ENCODE peak calls at places on chromosomes 1 and 21, in eight cellular contexts. H is OCI-LY7, A is neural progenitor cell, Z is psoas muscle, T is mucosa of descending colon, E is prostate gland, O is foreskin fibroblast, S is left ventricle myocardium inferior. B is an unnamed sample.

GRCh38 chr1:221761354-221762002 is 19.6 kb upstream of the DUSP10 start:
- DNase-seq in H (no peak), A (no peak), Z (no peak), T (no peak), E (no peak), O (no peak), S (no peak), B (no peak)

GRCh38 chr1:205321109-205321958 is at the start of gene NUAK2:
- DNase-seq in H (peak), A (peak), Z (peak), T (peak), E (peak), O (peak), S (peak), B (peak)

GRCh38 chr1:44049839-44050238 is 18.6 kb upstream of the SLC6A9 start:
- DNase-seq in H (no peak), A (no peak), Z (no peak), T (no peak), E (no peak), O (peak), S (no peak), B (peak)

GRCh38 chr1:163414778-163415177 is 93.0 kb downstream of the NUF2 start:
- DNase-seq in H (peak), A (no peak), Z (no peak), T (no peak), E (no peak), O (no peak), S (no peak), B (no peak)

GRCh38 chr1:110298991-110299390 is 40.2 kb upstream of the RBM15 start:
- DNase-seq in H (no peak), A (no peak), Z (no peak), T (no peak), E (no peak), O (peak), S (no peak), B (no peak)

GRCh38 chr1:54537611-54538010 is 10.4 kb upstream of the ACOT11 start:
- DNase-seq in H (no peak), A (no peak), Z (no peak), T (no peak), E (no peak), O (no peak), S (no peak), B (no peak)

GRCh38 chr1:190658907-190659306 is 181.2 kb upstream of the BRINP3 start:
- DNase-seq in H (no peak), A (no peak), Z (no peak), T (no peak), E (no peak), O (peak), S (no peak), B (peak)

GRCh38 chr1:152741656-152742055 is 16.2 kb upstream of the KPRP start:
- DNase-seq in H (no peak), A (no peak), Z (no peak), T (no peak), E (no peak), O (peak), S (no peak), B (no peak)

GRCh38 chr1:103525114-103525606 is 339 bp upstream of the RNPC3 start:
- DNase-seq in H (peak), A (peak), Z (no peak), T (no peak), E (no peak), O (peak), S (no peak), B (peak)
- H3K4me3 ChIP-seq in H (peak), A (peak), Z (peak), T (no peak), E (peak), O (peak), S (peak), B (peak)

GRCh38 chr1:161096015-161096414 is 2.1 kb upstream of the KLHDC9 start:
- DNase-seq in H (no peak), A (no peak), Z (peak), T (no peak), E (no peak), O (no peak), S (no peak), B (no peak)
- TF ChIP-seq CTCF in H (no peak), A (no peak), Z (no peak), T (no peak), E (no peak), O (no peak), S (no peak), B (no peak)

GRCh38 chr1:234743866-234744581 is 134.0 kb upstream of the IRF2BP2 start:
- DNase-seq in H (no peak), A (peak), Z (no peak), T (no peak), E (no peak), O (peak), S (no peak), B (peak)

GRCh38 chr1:234748713-234749112 is 138.7 kb upstream of the IRF2BP2 start:
- DNase-seq in H (no peak), A (no peak), Z (no peak), T (no peak), E (no peak), O (no peak), S (no peak), B (no peak)

GRCh38 chr1:234746798-234747196 is 136.8 kb upstream of the IRF2BP2 start:
- DNase-seq in H (no peak), A (no peak), Z (no peak), T (no peak), E (no peak), O (no peak), S (no peak), B (no peak)

GRCh38 chr1:234748066-234748465 is 138.1 kb upstream of the IRF2BP2 start:
- DNase-seq in H (no peak), A (no peak), Z (no peak), T (no peak), E (no peak), O (no peak), S (no peak), B (no peak)

DNA sequence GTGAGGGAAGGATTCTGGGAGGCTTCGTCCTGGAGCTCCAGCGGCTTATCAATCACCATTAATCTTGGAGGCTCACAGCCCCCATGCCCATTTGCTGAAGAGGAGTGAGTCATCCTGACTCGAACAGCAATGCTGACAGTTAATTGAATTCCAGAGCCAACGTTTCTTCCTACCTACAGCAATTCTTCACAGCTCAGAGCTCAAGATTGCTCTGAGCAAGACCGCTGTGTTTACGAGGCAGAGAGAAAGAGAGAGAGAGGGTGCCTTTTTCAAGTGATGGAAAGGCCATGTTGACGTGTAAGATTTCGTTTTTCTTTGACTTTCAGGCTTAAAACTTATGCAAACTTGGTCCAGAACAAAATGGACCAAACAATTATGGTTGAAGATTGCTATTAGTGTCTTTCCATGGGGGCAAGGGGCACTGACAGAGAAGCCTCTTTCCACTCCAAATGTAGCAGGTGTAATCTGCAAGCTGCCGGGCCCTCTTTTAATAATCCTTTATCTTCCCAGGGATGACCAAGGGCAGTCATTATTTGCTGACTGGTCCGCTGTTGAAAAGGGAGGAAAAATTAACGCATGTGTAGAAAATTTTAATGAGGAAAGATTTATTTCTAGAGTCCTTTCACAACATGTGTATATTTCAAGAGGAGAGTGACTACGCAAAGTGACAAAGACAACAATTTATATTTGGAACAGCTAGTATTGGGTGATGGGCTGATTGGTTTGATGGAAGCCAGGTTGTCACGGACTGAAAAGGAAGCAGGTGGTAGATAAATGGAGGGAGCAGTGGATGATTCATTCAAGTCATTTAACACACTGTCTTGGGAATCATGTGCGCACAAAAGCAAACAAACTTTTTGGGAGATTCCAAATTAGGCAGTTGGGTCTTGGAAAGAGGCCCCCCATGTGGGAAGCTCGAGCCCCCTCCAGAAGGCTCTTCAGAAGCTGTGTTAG is 136.1 kb upstream of the IRF2BP2 start:
- DNase-seq in H (no peak), A (peak), Z (no peak), T (no peak), E (no peak), O (peak), S (no peak), B (peak)
- H3K4me3 ChIP-seq in H (no peak), A (no peak), Z (no peak), T (no peak), E (no peak), O (no peak), S (no peak), B (no peak)

GRCh38 chr21:39344848-39345247 is 4.0 kb downstream of the HMGN1 start:
- DNase-seq in H (no peak), A (no peak), Z (no peak), T (no peak), E (no peak), O (no peak), S (no peak), B (no peak)

GRCh38 chr21:39341249-39341923 is 7.5 kb downstream of the HMGN1 start:
- DNase-seq in H (no peak), A (no peak), Z (no peak), T (no peak), E (no peak), O (no peak), S (no peak), B (no peak)

GRCh38 chr21:39336457-39337008 is 12.4 kb downstream of the HMGN1 start:
- DNase-seq in H (peak), A (no peak), Z (no peak), T (no peak), E (no peak), O (no peak), S (no peak), B (no peak)

GRCh38 chr21:39345440-39345839 is 3.4 kb downstream of the HMGN1 start:
- DNase-seq in H (no peak), A (no peak), Z (no peak), T (no peak), E (no peak), O (no peak), S (no peak), B (no peak)

GRCh38 chr21:39340687-39341086 is 8.2 kb downstream of the HMGN1 start:
- DNase-seq in H (no peak), A (no peak), Z (no peak), T (no peak), E (no peak), O (no peak), S (no peak), B (no peak)
- TF ChIP-seq CTCF in H (no peak), A (no peak), Z (no peak), T (no peak), E (no peak), O (no peak), S (no peak), B (no peak)